ENCODE peak calls at places on chromosomes 12 and 14, in eight cellular contexts. O is stomach; N is aorta; L is breast epithelium; I is adrenal gland; H is HCT116; Q is CD4-positive, CD25-positive, alpha-beta regulatory T cell; T is ovary. S is an unnamed sample. For H3K4me1, the result is how much of the 10 kb centered on the place peaks cover.

GRCh38 chr12:62684586-62685295 is 218.1 kb downstream of the MON2 start:
- DNase-seq in O (no peak), N (no peak), L (no peak), I (no peak), H (no peak), Q (no peak), T (peak), S (peak)

GRCh38 chr14:91873476-91874265 is 6.3 kb upstream of the TC2N start:
- DNase-seq in O (peak), N (no peak), L (no peak), I (no peak), H (no peak), Q (peak), T (no peak), S (no peak)

GRCh38 chr14:44339256-44339655 is 167.8 kb downstream of the FSCB start:
- DNase-seq in O (no peak), N (no peak), L (no peak), I (no peak), H (no peak), Q (no peak), T (no peak), S (no peak)

GRCh38 chr12:49794811-49795653 is 33.2 kb downstream of the NCKAP5L start:
- DNase-seq in O (no peak), N (peak), L (no peak), I (no peak), H (no peak), Q (no peak), T (no peak), S (no peak)

GRCh38 chr14:23550827-23551265 is 719 bp downstream of the ZFHX2 start:
- DNase-seq in O (no peak), N (no peak), L (no peak), I (no peak), H (no peak), Q (no peak), T (no peak), S (peak)

GRCh38 chr12:108642269-108642870 is 8.7 kb upstream of the SELPLG start:
- DNase-seq in O (no peak), N (no peak), L (no peak), I (no peak), H (no peak), Q (no peak), T (no peak), S (no peak)

GRCh38 chr14:91177073-91177796 is 63.4 kb downstream of the DGLUCY start:
- DNase-seq in O (peak), N (peak), L (peak), I (peak), H (peak), Q (peak), T (peak), S (no peak)

GRCh38 chr12:4572670-4573069 is 10.7 kb downstream of the DYRK4 start:
- DNase-seq in O (no peak), N (no peak), L (no peak), I (no peak), H (no peak), Q (no peak), T (no peak), S (no peak)

GRCh38 chr12:78431931-78432330 is 432.6 kb upstream of the SYT1 start:
- DNase-seq in O (no peak), N (no peak), L (no peak), I (no peak), H (no peak), Q (no peak), T (no peak), S (no peak)

GRCh38 chr14:105126970-105127307 is 41.6 kb downstream of the JAG2 start:
- DNase-seq in O (peak), N (peak), L (peak), I (peak), H (no peak), Q (no peak), T (no peak), S (no peak)

GRCh38 chr14:96776791-96777190 is 20.4 kb upstream of the VRK1 start:
- DNase-seq in O (no peak), N (no peak), L (no peak), I (no peak), H (no peak), Q (no peak), T (no peak), S (no peak)

GRCh38 chr12:102478416-102479098 is 1.8 kb downstream of the IGF1 start:
- DNase-seq in O (peak), N (no peak), L (no peak), I (no peak), H (no peak), Q (peak), T (no peak), S (no peak)

GRCh38 chr14:104436047-104436531 is 143.5 kb upstream of the C14orf180 start:
- DNase-seq in O (peak), N (peak), L (no peak), I (peak), H (no peak), Q (no peak), T (peak), S (peak)

GRCh38 chr12:109864916-109865315 is 15.4 kb downstream of the GLTP start:
- DNase-seq in O (no peak), N (no peak), L (no peak), I (no peak), H (no peak), Q (no peak), T (no peak), S (no peak)

GRCh38 chr14:64831419-64831818 is 48.3 kb downstream of the SPTB start:
- DNase-seq in O (no peak), N (no peak), L (no peak), I (no peak), H (no peak), Q (no peak), T (no peak), S (no peak)

GRCh38 chr12:21759737-21760136 is 14.8 kb downstream of the KCNJ8 start:
- DNase-seq in O (no peak), N (no peak), L (no peak), I (no peak), H (no peak), Q (no peak), T (no peak), S (no peak)

GRCh38 chr12:21751517-21751916 is 23.0 kb downstream of the KCNJ8 start:
- DNase-seq in O (no peak), N (no peak), L (no peak), I (no peak), H (no peak), Q (no peak), T (no peak), S (no peak)

GRCh38 chr12:21757665-21758064 is 16.8 kb downstream of the KCNJ8 start:
- DNase-seq in O (no peak), N (no peak), L (no peak), I (no peak), H (no peak), Q (no peak), T (no peak), S (no peak)

GRCh38 chr12:21756699-21757098 is 17.8 kb downstream of the KCNJ8 start:
- DNase-seq in O (no peak), N (no peak), L (no peak), I (no peak), H (no peak), Q (no peak), T (no peak), S (no peak)
- H3K4me1 ChIP-seq in O (under half), N (under half), L (under half), I (under half), H (under half), Q (under half), T (under half), S (under half)

DNA sequence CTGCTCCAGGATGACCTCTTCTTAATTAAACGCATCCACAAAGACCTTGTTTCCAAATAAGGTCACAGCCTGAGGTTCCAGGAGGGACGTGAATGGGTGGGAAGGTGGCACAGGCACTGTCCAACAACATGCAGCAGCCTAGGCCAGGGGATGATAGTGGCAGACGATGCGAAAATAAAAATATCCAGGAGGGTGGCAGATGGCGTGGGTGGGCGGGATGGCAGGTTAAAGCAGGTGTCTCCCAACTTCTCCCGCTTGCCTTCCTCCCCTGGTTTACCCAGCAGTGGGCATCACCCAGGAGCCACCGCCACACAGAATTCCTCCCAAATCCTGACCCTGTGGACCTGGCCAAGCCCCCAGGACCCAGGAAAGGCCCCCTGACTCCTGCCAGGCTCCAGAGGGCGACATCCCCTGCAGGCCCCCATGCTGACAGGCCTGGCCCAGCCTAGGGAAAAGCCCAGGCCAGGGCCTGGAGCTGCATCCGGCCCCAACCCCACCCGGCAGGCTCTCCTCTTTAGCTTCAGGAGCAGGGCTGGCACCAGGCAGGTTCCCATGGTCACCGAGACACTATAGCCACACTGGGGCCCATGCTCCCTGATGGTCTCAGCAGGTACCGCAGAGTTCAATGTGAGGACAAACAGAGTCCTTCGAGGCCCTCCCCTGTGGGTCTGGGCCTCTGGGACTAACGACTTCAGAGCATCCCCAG is 9.7 kb downstream of the NCOR2 start:
- DNase-seq in O (no peak), N (no peak), L (no peak), I (no peak), H (no peak), Q (no peak), T (no peak), S (no peak)
- H3K4me1 ChIP-seq in O (under half), N (under half), L (under half), I (under half), H (under half), Q (under half), T (under half), S (half or more)

GRCh38 chr14:52078721-52079120 is 9.9 kb upstream of the NID2 start:
- DNase-seq in O (no peak), N (no peak), L (no peak), I (no peak), H (no peak), Q (no peak), T (no peak), S (no peak)
- H3K4me1 ChIP-seq in O (under half), N (under half), L (under half), I (under half), H (under half), Q (under half), T (under half), S (under half)

GRCh38 chr14:66005899-66006434 is 480.2 kb upstream of the CCDC196 start:
- DNase-seq in O (no peak), N (no peak), L (no peak), I (no peak), H (no peak), Q (no peak), T (no peak), S (no peak)
- H3K4me1 ChIP-seq in O (under half), N (under half), L (under half), I (under half), H (under half), Q (under half), T (under half), S (under half)

GRCh38 chr12:120231316-120232011 is 30.6 kb upstream of the RPLP0 start:
- DNase-seq in O (peak), N (peak), L (peak), I (peak), H (peak), Q (peak), T (no peak), S (peak)

GRCh38 chr12:120230326-120230973 is 29.5 kb upstream of the RPLP0 start:
- DNase-seq in O (peak), N (no peak), L (peak), I (peak), H (peak), Q (no peak), T (peak), S (peak)

GRCh38 chr12:120229583-120230325 is 28.8 kb upstream of the RPLP0 start:
- DNase-seq in O (no peak), N (no peak), L (no peak), I (no peak), H (no peak), Q (no peak), T (no peak), S (no peak)

GRCh38 chr12:120229071-120229582 is 28.2 kb upstream of the RPLP0 start:
- DNase-seq in O (no peak), N (no peak), L (no peak), I (peak), H (no peak), Q (no peak), T (peak), S (no peak)

GRCh38 chr12:120230974-120231315 is 30.0 kb upstream of the RPLP0 start:
- DNase-seq in O (no peak), N (no peak), L (no peak), I (no peak), H (no peak), Q (no peak), T (no peak), S (no peak)
- H3K4me1 ChIP-seq in O (half or more), N (under half), L (half or more), I (half or more), H (half or more), Q (half or more), T (under half), S (half or more)

S was measured in left ventricle myocardium inferior.